ENCODE peak calls at places on chromosomes 5 and 9, in eight cellular contexts. One of them, this sample, is unnamed.

GRCh38 chr5:80266566-80266965 is 10.7 kb upstream of the SERINC5 start:
- DNase-seq in CD4-positive, alpha-beta T cell: no peak
- DNase-seq in GM12865: no peak
- DNase-seq in GM12864: no peak
- DNase-seq in endothelial cell: no peak
- DNase-seq in cardiac fibroblast: no peak
- DNase-seq in kidney epithelial cell: no peak
- DNase-seq in lower leg skin: no peak
- DNase-seq in this sample: no peak

GRCh38 chr5:23411200-23411599 is 96.2 kb upstream of the PRDM9 start:
- DNase-seq in GM12865: no peak
- DNase-seq in kidney epithelial cell: no peak
- DNase-seq in CD4-positive, alpha-beta T cell: no peak
- DNase-seq in lower leg skin: no peak
- DNase-seq in cardiac fibroblast: no peak
- DNase-seq in endothelial cell: no peak
- DNase-seq in GM12864: no peak
- DNase-seq in this sample: no peak

GRCh38 chr5:150488519-150489357 is 19.2 kb upstream of the NDST1 start:
- DNase-seq in lower leg skin: no peak
- DNase-seq in GM12864: no peak
- DNase-seq in kidney epithelial cell: no peak
- DNase-seq in GM12865: peak
- DNase-seq in cardiac fibroblast: peak
- DNase-seq in CD4-positive, alpha-beta T cell: no peak
- DNase-seq in endothelial cell: no peak
- DNase-seq in this sample: peak

GRCh38 chr9:114372971-114373591 is 14.7 kb downstream of the AKNA start:
- DNase-seq in kidney epithelial cell: no peak
- DNase-seq in lower leg skin: peak
- DNase-seq in endothelial cell: peak
- DNase-seq in cardiac fibroblast: no peak
- DNase-seq in GM12864: peak
- DNase-seq in GM12865: peak
- DNase-seq in CD4-positive, alpha-beta T cell: peak
- DNase-seq in this sample: no peak

GRCh38 chr5:123748239-123748638 is 236.3 kb downstream of the CSNK1G3 start:
- DNase-seq in cardiac fibroblast: no peak
- DNase-seq in GM12865: no peak
- DNase-seq in GM12864: no peak
- DNase-seq in CD4-positive, alpha-beta T cell: no peak
- DNase-seq in kidney epithelial cell: no peak
- DNase-seq in lower leg skin: no peak
- DNase-seq in endothelial cell: no peak
- DNase-seq in this sample: no peak

GRCh38 chr5:10863763-10864383 is 102.8 kb upstream of the DAP start:
- DNase-seq in lower leg skin: no peak
- DNase-seq in cardiac fibroblast: peak
- DNase-seq in GM12864: peak
- DNase-seq in kidney epithelial cell: no peak
- DNase-seq in GM12865: peak
- DNase-seq in endothelial cell: peak
- DNase-seq in CD4-positive, alpha-beta T cell: peak
- DNase-seq in this sample: no peak

GRCh38 chr9:69677931-69678330 is 5.8 kb upstream of the APBA1 start:
- DNase-seq in cardiac fibroblast: no peak
- DNase-seq in CD4-positive, alpha-beta T cell: no peak
- DNase-seq in kidney epithelial cell: no peak
- DNase-seq in GM12865: no peak
- DNase-seq in endothelial cell: no peak
- DNase-seq in lower leg skin: no peak
- DNase-seq in GM12864: no peak
- DNase-seq in this sample: no peak

GRCh38 chr5:42992035-42992570 is 48.0 kb downstream of the ANXA2R start:
- DNase-seq in GM12865: peak
- DNase-seq in lower leg skin: peak
- DNase-seq in cardiac fibroblast: peak
- DNase-seq in GM12864: no peak
- DNase-seq in CD4-positive, alpha-beta T cell: peak
- DNase-seq in endothelial cell: no peak
- DNase-seq in kidney epithelial cell: no peak
- DNase-seq in this sample: peak

GRCh38 chr5:95235439-95235982 is 49.4 kb downstream of the MCTP1 start:
- DNase-seq in endothelial cell: no peak
- DNase-seq in CD4-positive, alpha-beta T cell: no peak
- DNase-seq in GM12864: no peak
- DNase-seq in cardiac fibroblast: no peak
- DNase-seq in lower leg skin: no peak
- DNase-seq in GM12865: no peak
- DNase-seq in kidney epithelial cell: no peak
- DNase-seq in this sample: no peak

GRCh38 chr9:133368249-133368881 is 7.5 kb downstream of the SURF4 start:
- DNase-seq in kidney epithelial cell: no peak
- DNase-seq in GM12865: no peak
- DNase-seq in CD4-positive, alpha-beta T cell: no peak
- DNase-seq in lower leg skin: no peak
- DNase-seq in GM12864: no peak
- DNase-seq in endothelial cell: no peak
- DNase-seq in cardiac fibroblast: no peak
- DNase-seq in this sample: no peak

GRCh38 chr9:123246534-123246933 is 21.9 kb downstream of the STRBP start:
- DNase-seq in GM12864: no peak
- DNase-seq in kidney epithelial cell: no peak
- DNase-seq in endothelial cell: no peak
- DNase-seq in GM12865: no peak
- DNase-seq in cardiac fibroblast: peak
- DNase-seq in CD4-positive, alpha-beta T cell: no peak
- DNase-seq in lower leg skin: no peak
- DNase-seq in this sample: no peak

GRCh38 chr9:129177791-129178578 is at the start of gene IER5L:
- DNase-seq in GM12864: peak
- DNase-seq in kidney epithelial cell: peak
- DNase-seq in cardiac fibroblast: peak
- DNase-seq in lower leg skin: peak
- DNase-seq in endothelial cell: peak
- DNase-seq in CD4-positive, alpha-beta T cell: peak
- DNase-seq in GM12865: peak
- DNase-seq in this sample: peak

GRCh38 chr9:134802201-134802795 is 78.3 kb upstream of the FCN2 start:
- DNase-seq in kidney epithelial cell: no peak
- DNase-seq in CD4-positive, alpha-beta T cell: no peak
- DNase-seq in endothelial cell: no peak
- DNase-seq in GM12865: no peak
- DNase-seq in lower leg skin: no peak
- DNase-seq in GM12864: no peak
- DNase-seq in cardiac fibroblast: no peak
- DNase-seq in this sample: no peak

GRCh38 chr5:148909001-148909400 is 82.6 kb downstream of the ADRB2 start:
- DNase-seq in GM12864: no peak
- DNase-seq in CD4-positive, alpha-beta T cell: no peak
- DNase-seq in GM12865: no peak
- DNase-seq in lower leg skin: no peak
- DNase-seq in kidney epithelial cell: no peak
- DNase-seq in cardiac fibroblast: peak
- DNase-seq in endothelial cell: no peak
- DNase-seq in this sample: no peak

GRCh38 chr5:150320048-150320555 is 17.4 kb upstream of the ARSI start:
- DNase-seq in endothelial cell: no peak
- DNase-seq in cardiac fibroblast: peak
- DNase-seq in lower leg skin: peak
- DNase-seq in CD4-positive, alpha-beta T cell: no peak
- DNase-seq in GM12864: no peak
- DNase-seq in GM12865: no peak
- DNase-seq in kidney epithelial cell: peak
- DNase-seq in this sample: peak

GRCh38 chr5:151086905-151087360 is 6.1 kb upstream of the TNIP1 start:
- DNase-seq in GM12864: no peak
- DNase-seq in endothelial cell: no peak
- DNase-seq in cardiac fibroblast: no peak
- DNase-seq in GM12865: peak
- DNase-seq in CD4-positive, alpha-beta T cell: peak
- DNase-seq in lower leg skin: no peak
- DNase-seq in kidney epithelial cell: no peak
- DNase-seq in this sample: no peak

GRCh38 chr5:74493426-74493825 is 147.1 kb downstream of the ENC1 start:
- DNase-seq in kidney epithelial cell: no peak
- DNase-seq in CD4-positive, alpha-beta T cell: no peak
- DNase-seq in endothelial cell: no peak
- DNase-seq in GM12865: no peak
- DNase-seq in GM12864: no peak
- DNase-seq in cardiac fibroblast: peak
- DNase-seq in lower leg skin: no peak
- DNase-seq in this sample: no peak

GRCh38 chr9:85522459-85523092 is 219.2 kb downstream of the AGTPBP1 start:
- DNase-seq in GM12864: no peak
- DNase-seq in cardiac fibroblast: peak
- DNase-seq in CD4-positive, alpha-beta T cell: no peak
- DNase-seq in endothelial cell: peak
- DNase-seq in kidney epithelial cell: no peak
- DNase-seq in GM12865: peak
- DNase-seq in lower leg skin: peak
- DNase-seq in this sample: no peak

GRCh38 chr9:13053504-13053903 is 226.0 kb downstream of the MPDZ start:
- DNase-seq in endothelial cell: no peak
- DNase-seq in GM12864: no peak
- DNase-seq in cardiac fibroblast: no peak
- DNase-seq in lower leg skin: no peak
- DNase-seq in kidney epithelial cell: no peak
- DNase-seq in CD4-positive, alpha-beta T cell: no peak
- DNase-seq in GM12865: no peak
- DNase-seq in this sample: no peak

GRCh38 chr9:74285075-74285474 is 212.1 kb upstream of the RORB start:
- DNase-seq in GM12864: no peak
- DNase-seq in endothelial cell: no peak
- DNase-seq in GM12865: no peak
- DNase-seq in CD4-positive, alpha-beta T cell: no peak
- DNase-seq in cardiac fibroblast: peak
- DNase-seq in lower leg skin: no peak
- DNase-seq in kidney epithelial cell: no peak
- DNase-seq in this sample: no peak

GRCh38 chr5:127447822-127448221 is 69.6 kb upstream of the PRRC1 start:
- DNase-seq in GM12865: no peak
- DNase-seq in kidney epithelial cell: no peak
- DNase-seq in CD4-positive, alpha-beta T cell: no peak
- DNase-seq in endothelial cell: no peak
- DNase-seq in cardiac fibroblast: no peak
- DNase-seq in lower leg skin: no peak
- DNase-seq in GM12864: no peak
- DNase-seq in this sample: no peak

GRCh38 chr9:89519393-89519805 is 21.5 kb upstream of the SEMA4D start:
- DNase-seq in lower leg skin: no peak
- DNase-seq in endothelial cell: no peak
- DNase-seq in cardiac fibroblast: peak
- DNase-seq in GM12865: peak
- DNase-seq in kidney epithelial cell: peak
- DNase-seq in CD4-positive, alpha-beta T cell: no peak
- DNase-seq in GM12864: no peak
- DNase-seq in this sample: no peak

GRCh38 chr9:117545846-117546245 is 131.0 kb upstream of the ASTN2 start:
- DNase-seq in endothelial cell: no peak
- DNase-seq in lower leg skin: no peak
- DNase-seq in GM12865: no peak
- DNase-seq in kidney epithelial cell: no peak
- DNase-seq in cardiac fibroblast: no peak
- DNase-seq in GM12864: no peak
- DNase-seq in CD4-positive, alpha-beta T cell: no peak
- DNase-seq in this sample: no peak
- TF ChIP-seq CTCF in endothelial cell: no peak
- TF ChIP-seq CTCF in lower leg skin: no peak
- TF ChIP-seq CTCF in GM12865: no peak
- TF ChIP-seq CTCF in kidney epithelial cell: no peak
- TF ChIP-seq CTCF in cardiac fibroblast: no peak
- TF ChIP-seq CTCF in GM12864: no peak
- TF ChIP-seq CTCF in CD4-positive, alpha-beta T cell: no peak
- TF ChIP-seq CTCF in this sample: no peak

GRCh38 chr5:160573318-160573717 is 151.7 kb downstream of the PTTG1 start:
- DNase-seq in lower leg skin: no peak
- DNase-seq in cardiac fibroblast: no peak
- DNase-seq in kidney epithelial cell: no peak
- DNase-seq in endothelial cell: no peak
- DNase-seq in GM12865: no peak
- DNase-seq in CD4-positive, alpha-beta T cell: no peak
- DNase-seq in GM12864: no peak
- DNase-seq in this sample: no peak
- TF ChIP-seq CTCF in lower leg skin: no peak
- TF ChIP-seq CTCF in cardiac fibroblast: no peak
- TF ChIP-seq CTCF in kidney epithelial cell: no peak
- TF ChIP-seq CTCF in endothelial cell: no peak
- TF ChIP-seq CTCF in GM12865: no peak
- TF ChIP-seq CTCF in CD4-positive, alpha-beta T cell: no peak
- TF ChIP-seq CTCF in GM12864: no peak
- TF ChIP-seq CTCF in this sample: no peak

DNA sequence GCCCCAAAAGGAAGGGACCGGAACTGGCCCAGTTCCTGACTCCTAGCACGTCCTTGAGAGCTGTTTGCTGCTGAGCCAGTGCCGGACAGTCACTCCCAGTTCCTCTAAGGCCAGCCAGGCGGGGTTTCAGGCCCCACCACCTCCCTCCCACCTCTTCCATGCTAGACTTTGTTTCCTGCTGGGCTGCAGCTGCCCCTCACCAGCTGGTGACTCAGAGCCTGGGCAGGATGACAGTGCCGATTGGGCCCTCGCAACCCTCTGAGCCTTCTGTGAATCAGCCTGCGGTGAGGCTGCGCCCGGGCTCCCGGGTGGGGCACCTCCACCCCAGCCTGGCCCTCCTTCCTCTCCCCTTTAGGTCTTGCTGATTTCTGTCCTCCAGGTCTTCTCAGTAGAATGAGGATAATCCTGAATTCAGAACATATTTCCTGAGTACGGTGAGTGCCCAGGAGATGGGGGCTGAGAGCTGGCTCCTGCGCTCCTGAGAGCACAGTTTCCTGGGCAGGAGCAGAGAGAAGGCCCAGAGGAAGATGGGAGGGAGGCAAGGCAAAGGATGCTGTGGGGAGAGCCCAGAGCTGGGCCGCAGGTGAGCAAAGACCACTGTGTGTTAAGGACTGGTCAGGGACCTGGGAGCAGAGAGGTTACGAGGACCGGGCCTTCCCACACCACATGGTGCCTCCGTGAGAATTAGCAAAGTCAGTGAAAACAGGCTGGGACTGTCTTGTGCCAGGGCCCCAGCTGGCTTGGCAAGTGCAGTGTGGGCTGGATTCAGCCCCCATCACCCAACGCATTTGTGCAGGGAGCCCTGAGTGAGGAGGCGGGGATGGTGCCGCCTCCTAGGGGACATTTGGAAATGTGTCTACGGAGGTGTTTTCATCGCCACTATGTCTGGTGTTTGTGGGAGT is 32.9 kb upstream of the STXBP1 start:
- DNase-seq in lower leg skin: peak
- DNase-seq in GM12864: no peak
- DNase-seq in CD4-positive, alpha-beta T cell: peak
- DNase-seq in cardiac fibroblast: peak
- DNase-seq in kidney epithelial cell: peak
- DNase-seq in GM12865: no peak
- DNase-seq in endothelial cell: peak
- DNase-seq in this sample: peak
- TF ChIP-seq CTCF in lower leg skin: no peak
- TF ChIP-seq CTCF in GM12864: no peak
- TF ChIP-seq CTCF in CD4-positive, alpha-beta T cell: no peak
- TF ChIP-seq CTCF in cardiac fibroblast: peak
- TF ChIP-seq CTCF in kidney epithelial cell: peak
- TF ChIP-seq CTCF in GM12865: no peak
- TF ChIP-seq CTCF in endothelial cell: peak
- TF ChIP-seq CTCF in this sample: peak

GRCh38 chr5:36459191-36460135 is 146.9 kb upstream of the SLC1A3 start:
- DNase-seq in kidney epithelial cell: no peak
- DNase-seq in GM12864: no peak
- DNase-seq in endothelial cell: no peak
- DNase-seq in cardiac fibroblast: no peak
- DNase-seq in GM12865: peak
- DNase-seq in CD4-positive, alpha-beta T cell: no peak
- DNase-seq in lower leg skin: no peak
- DNase-seq in this sample: no peak
- TF ChIP-seq CTCF in kidney epithelial cell: peak
- TF ChIP-seq CTCF in GM12864: peak
- TF ChIP-seq CTCF in endothelial cell: peak
- TF ChIP-seq CTCF in cardiac fibroblast: peak
- TF ChIP-seq CTCF in GM12865: peak
- TF ChIP-seq CTCF in CD4-positive, alpha-beta T cell: no peak
- TF ChIP-seq CTCF in lower leg skin: no peak
- TF ChIP-seq CTCF in this sample: no peak

This sample was measured in uterus.